ENCODE peak calls at places on chromosome 10, in nine cellular contexts. One of them, this sample, is unnamed.

GRCh38 chr10:88960854-88961253 is 8.3 kb upstream of the ACTA2 start:
- ATAC-seq in left lung: peak
- ATAC-seq in A549: no peak
- ATAC-seq in naive thymus-derived CD4-positive, alpha-beta T cell: no peak
- ATAC-seq in heart left ventricle: no peak
- ATAC-seq in CD4-positive, alpha-beta T cell: no peak
- ATAC-seq in aorta: no peak
- ATAC-seq in CD8-positive, alpha-beta T cell: no peak
- ATAC-seq in right lobe of liver: no peak
- ATAC-seq in this sample: no peak

GRCh38 chr10:8051851-8052257 is 2.6 kb upstream of the GATA3 start:
- ATAC-seq in left lung: no peak
- ATAC-seq in A549: no peak
- ATAC-seq in naive thymus-derived CD4-positive, alpha-beta T cell: no peak
- ATAC-seq in heart left ventricle: no peak
- ATAC-seq in CD4-positive, alpha-beta T cell: no peak
- ATAC-seq in aorta: no peak
- ATAC-seq in CD8-positive, alpha-beta T cell: no peak
- ATAC-seq in right lobe of liver: no peak
- ATAC-seq in this sample: no peak

GRCh38 chr10:60955957-60956425 is 12.0 kb upstream of the RHOBTB1 start:
- ATAC-seq in left lung: peak
- ATAC-seq in A549: peak
- ATAC-seq in naive thymus-derived CD4-positive, alpha-beta T cell: no peak
- ATAC-seq in heart left ventricle: no peak
- ATAC-seq in CD4-positive, alpha-beta T cell: no peak
- ATAC-seq in aorta: no peak
- ATAC-seq in CD8-positive, alpha-beta T cell: no peak
- ATAC-seq in right lobe of liver: no peak
- ATAC-seq in this sample: no peak

GRCh38 chr10:60508037-60508436 is 118.4 kb upstream of the ANK3 start:
- ATAC-seq in left lung: no peak
- ATAC-seq in A549: no peak
- ATAC-seq in naive thymus-derived CD4-positive, alpha-beta T cell: no peak
- ATAC-seq in heart left ventricle: no peak
- ATAC-seq in CD4-positive, alpha-beta T cell: no peak
- ATAC-seq in aorta: no peak
- ATAC-seq in CD8-positive, alpha-beta T cell: no peak
- ATAC-seq in right lobe of liver: no peak
- ATAC-seq in this sample: peak

GRCh38 chr10:69572159-69573055 is 815 bp downstream of the NEUROG3 start:
- ATAC-seq in left lung: peak
- ATAC-seq in A549: no peak
- ATAC-seq in naive thymus-derived CD4-positive, alpha-beta T cell: peak
- ATAC-seq in heart left ventricle: no peak
- ATAC-seq in CD4-positive, alpha-beta T cell: no peak
- ATAC-seq in aorta: no peak
- ATAC-seq in CD8-positive, alpha-beta T cell: peak
- ATAC-seq in right lobe of liver: no peak
- ATAC-seq in this sample: no peak

GRCh38 chr10:48792687-48793096 is 108.0 kb downstream of the WDFY4 start:
- ATAC-seq in left lung: peak
- ATAC-seq in A549: no peak
- ATAC-seq in naive thymus-derived CD4-positive, alpha-beta T cell: no peak
- ATAC-seq in heart left ventricle: peak
- ATAC-seq in CD4-positive, alpha-beta T cell: no peak
- ATAC-seq in aorta: peak
- ATAC-seq in CD8-positive, alpha-beta T cell: no peak
- ATAC-seq in right lobe of liver: no peak
- ATAC-seq in this sample: peak

GRCh38 chr10:48287417-48288391 is 13.2 kb upstream of the FRMPD2 start:
- ATAC-seq in left lung: peak
- ATAC-seq in A549: no peak
- ATAC-seq in naive thymus-derived CD4-positive, alpha-beta T cell: no peak
- ATAC-seq in heart left ventricle: peak
- ATAC-seq in CD4-positive, alpha-beta T cell: no peak
- ATAC-seq in aorta: no peak
- ATAC-seq in CD8-positive, alpha-beta T cell: no peak
- ATAC-seq in right lobe of liver: peak
- ATAC-seq in this sample: no peak

GRCh38 chr10:86690231-86690630 is 21.9 kb downstream of the LDB3 start:
- ATAC-seq in left lung: no peak
- ATAC-seq in A549: no peak
- ATAC-seq in naive thymus-derived CD4-positive, alpha-beta T cell: no peak
- ATAC-seq in heart left ventricle: peak
- ATAC-seq in CD4-positive, alpha-beta T cell: no peak
- ATAC-seq in aorta: no peak
- ATAC-seq in CD8-positive, alpha-beta T cell: no peak
- ATAC-seq in right lobe of liver: no peak
- ATAC-seq in this sample: no peak

GRCh38 chr10:62647375-62648092 is 157.0 kb upstream of the ADO start:
- ATAC-seq in left lung: no peak
- ATAC-seq in A549: no peak
- ATAC-seq in naive thymus-derived CD4-positive, alpha-beta T cell: peak
- ATAC-seq in heart left ventricle: no peak
- ATAC-seq in CD4-positive, alpha-beta T cell: no peak
- ATAC-seq in aorta: no peak
- ATAC-seq in CD8-positive, alpha-beta T cell: no peak
- ATAC-seq in right lobe of liver: peak
- ATAC-seq in this sample: no peak

GRCh38 chr10:92544296-92544695 is 29.6 kb downstream of the IDE start:
- ATAC-seq in left lung: peak
- ATAC-seq in A549: no peak
- ATAC-seq in naive thymus-derived CD4-positive, alpha-beta T cell: peak
- ATAC-seq in heart left ventricle: no peak
- ATAC-seq in CD4-positive, alpha-beta T cell: peak
- ATAC-seq in aorta: no peak
- ATAC-seq in CD8-positive, alpha-beta T cell: no peak
- ATAC-seq in right lobe of liver: peak
- ATAC-seq in this sample: no peak

GRCh38 chr10:89690027-89690426 is 11.4 kb upstream of the KIF20B start:
- ATAC-seq in left lung: no peak
- ATAC-seq in A549: no peak
- ATAC-seq in naive thymus-derived CD4-positive, alpha-beta T cell: no peak
- ATAC-seq in heart left ventricle: no peak
- ATAC-seq in CD4-positive, alpha-beta T cell: no peak
- ATAC-seq in aorta: no peak
- ATAC-seq in CD8-positive, alpha-beta T cell: no peak
- ATAC-seq in right lobe of liver: no peak
- ATAC-seq in this sample: no peak

GRCh38 chr10:35492387-35493195 is 112.5 kb upstream of the GJD4 start:
- ATAC-seq in left lung: peak
- ATAC-seq in A549: no peak
- ATAC-seq in naive thymus-derived CD4-positive, alpha-beta T cell: no peak
- ATAC-seq in heart left ventricle: no peak
- ATAC-seq in CD4-positive, alpha-beta T cell: no peak
- ATAC-seq in aorta: no peak
- ATAC-seq in CD8-positive, alpha-beta T cell: no peak
- ATAC-seq in right lobe of liver: no peak
- ATAC-seq in this sample: no peak

GRCh38 chr10:1123198-1123597 is 67.0 kb downstream of the WDR37 start:
- ATAC-seq in left lung: no peak
- ATAC-seq in A549: no peak
- ATAC-seq in naive thymus-derived CD4-positive, alpha-beta T cell: no peak
- ATAC-seq in heart left ventricle: no peak
- ATAC-seq in CD4-positive, alpha-beta T cell: no peak
- ATAC-seq in aorta: no peak
- ATAC-seq in CD8-positive, alpha-beta T cell: no peak
- ATAC-seq in right lobe of liver: no peak
- ATAC-seq in this sample: no peak

GRCh38 chr10:116464257-116464656 is 36.6 kb downstream of the PNLIPRP3 start:
- ATAC-seq in left lung: no peak
- ATAC-seq in A549: no peak
- ATAC-seq in naive thymus-derived CD4-positive, alpha-beta T cell: no peak
- ATAC-seq in heart left ventricle: no peak
- ATAC-seq in CD4-positive, alpha-beta T cell: no peak
- ATAC-seq in aorta: no peak
- ATAC-seq in CD8-positive, alpha-beta T cell: no peak
- ATAC-seq in right lobe of liver: peak
- ATAC-seq in this sample: no peak

GRCh38 chr10:116118851-116119250 is 154.2 kb downstream of the GFRA1 start:
- ATAC-seq in left lung: no peak
- ATAC-seq in A549: no peak
- ATAC-seq in naive thymus-derived CD4-positive, alpha-beta T cell: no peak
- ATAC-seq in heart left ventricle: no peak
- ATAC-seq in CD4-positive, alpha-beta T cell: no peak
- ATAC-seq in aorta: no peak
- ATAC-seq in CD8-positive, alpha-beta T cell: no peak
- ATAC-seq in right lobe of liver: no peak
- ATAC-seq in this sample: no peak

GRCh38 chr10:69650589-69651261 is 20.7 kb downstream of the FAM241B start:
- ATAC-seq in left lung: no peak
- ATAC-seq in A549: no peak
- ATAC-seq in naive thymus-derived CD4-positive, alpha-beta T cell: peak
- ATAC-seq in heart left ventricle: no peak
- ATAC-seq in CD4-positive, alpha-beta T cell: peak
- ATAC-seq in aorta: no peak
- ATAC-seq in CD8-positive, alpha-beta T cell: no peak
- ATAC-seq in right lobe of liver: no peak
- ATAC-seq in this sample: no peak

GRCh38 chr10:50613150-50613549 is 10.6 kb downstream of the SGMS1 start:
- ATAC-seq in left lung: peak
- ATAC-seq in A549: no peak
- ATAC-seq in naive thymus-derived CD4-positive, alpha-beta T cell: no peak
- ATAC-seq in heart left ventricle: no peak
- ATAC-seq in CD4-positive, alpha-beta T cell: no peak
- ATAC-seq in aorta: no peak
- ATAC-seq in CD8-positive, alpha-beta T cell: no peak
- ATAC-seq in right lobe of liver: peak
- ATAC-seq in this sample: no peak
- H3K27ac ChIP-seq in left lung: no peak
- H3K27ac ChIP-seq in A549: peak
- H3K27ac ChIP-seq in naive thymus-derived CD4-positive, alpha-beta T cell: no peak
- H3K27ac ChIP-seq in heart left ventricle: no peak
- H3K27ac ChIP-seq in CD4-positive, alpha-beta T cell: no peak
- H3K27ac ChIP-seq in aorta: no peak
- H3K27ac ChIP-seq in CD8-positive, alpha-beta T cell: no peak
- H3K27ac ChIP-seq in right lobe of liver: no peak
- H3K27ac ChIP-seq in this sample: no peak

GRCh38 chr10:6296456-6297214 is 93.9 kb downstream of the PFKFB3 start:
- ATAC-seq in left lung: peak
- ATAC-seq in A549: no peak
- ATAC-seq in naive thymus-derived CD4-positive, alpha-beta T cell: no peak
- ATAC-seq in heart left ventricle: no peak
- ATAC-seq in CD4-positive, alpha-beta T cell: no peak
- ATAC-seq in aorta: no peak
- ATAC-seq in CD8-positive, alpha-beta T cell: no peak
- ATAC-seq in right lobe of liver: no peak
- ATAC-seq in this sample: no peak
- H3K27ac ChIP-seq in left lung: no peak
- H3K27ac ChIP-seq in A549: peak
- H3K27ac ChIP-seq in naive thymus-derived CD4-positive, alpha-beta T cell: no peak
- H3K27ac ChIP-seq in heart left ventricle: no peak
- H3K27ac ChIP-seq in CD4-positive, alpha-beta T cell: no peak
- H3K27ac ChIP-seq in aorta: peak
- H3K27ac ChIP-seq in CD8-positive, alpha-beta T cell: no peak
- H3K27ac ChIP-seq in right lobe of liver: no peak
- H3K27ac ChIP-seq in this sample: no peak

GRCh38 chr10:105763611-105764010 is 1122.5 kb downstream of the SORCS3 start:
- ATAC-seq in left lung: no peak
- ATAC-seq in A549: no peak
- ATAC-seq in naive thymus-derived CD4-positive, alpha-beta T cell: no peak
- ATAC-seq in heart left ventricle: no peak
- ATAC-seq in CD4-positive, alpha-beta T cell: no peak
- ATAC-seq in aorta: no peak
- ATAC-seq in CD8-positive, alpha-beta T cell: no peak
- ATAC-seq in right lobe of liver: no peak
- ATAC-seq in this sample: no peak

GRCh38 chr10:105757302-105757701 is 1116.2 kb downstream of the SORCS3 start:
- ATAC-seq in left lung: no peak
- ATAC-seq in A549: no peak
- ATAC-seq in naive thymus-derived CD4-positive, alpha-beta T cell: no peak
- ATAC-seq in heart left ventricle: no peak
- ATAC-seq in CD4-positive, alpha-beta T cell: no peak
- ATAC-seq in aorta: no peak
- ATAC-seq in CD8-positive, alpha-beta T cell: no peak
- ATAC-seq in right lobe of liver: no peak
- ATAC-seq in this sample: no peak

GRCh38 chr10:105759741-105760140 is 1118.7 kb downstream of the SORCS3 start:
- ATAC-seq in left lung: no peak
- ATAC-seq in A549: no peak
- ATAC-seq in naive thymus-derived CD4-positive, alpha-beta T cell: no peak
- ATAC-seq in heart left ventricle: no peak
- ATAC-seq in CD4-positive, alpha-beta T cell: no peak
- ATAC-seq in aorta: peak
- ATAC-seq in CD8-positive, alpha-beta T cell: no peak
- ATAC-seq in right lobe of liver: no peak
- ATAC-seq in this sample: no peak

GRCh38 chr10:105758209-105758998 is 1117.3 kb downstream of the SORCS3 start:
- ATAC-seq in left lung: no peak
- ATAC-seq in A549: no peak
- ATAC-seq in naive thymus-derived CD4-positive, alpha-beta T cell: no peak
- ATAC-seq in heart left ventricle: peak
- ATAC-seq in CD4-positive, alpha-beta T cell: no peak
- ATAC-seq in aorta: no peak
- ATAC-seq in CD8-positive, alpha-beta T cell: no peak
- ATAC-seq in right lobe of liver: no peak
- ATAC-seq in this sample: no peak

DNA sequence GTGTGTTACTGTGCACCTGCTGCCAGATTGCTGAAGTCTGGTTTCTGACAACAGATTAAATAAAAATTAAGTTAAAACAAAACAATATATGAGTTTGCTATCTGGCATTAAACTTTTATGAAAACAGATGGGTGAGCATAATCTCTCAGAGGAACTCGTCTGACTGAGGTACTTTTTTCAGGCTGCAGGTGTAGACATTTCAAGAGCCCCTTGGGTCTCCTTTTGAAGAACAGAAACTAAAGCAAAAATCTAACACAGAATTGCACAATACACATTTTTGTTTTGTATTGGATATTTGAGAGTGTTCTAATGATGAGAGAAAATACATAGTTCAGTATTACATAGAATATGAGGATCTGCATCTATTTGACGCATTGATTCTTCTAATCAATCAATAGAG is 1120.8 kb downstream of the SORCS3 start:
- ATAC-seq in left lung: no peak
- ATAC-seq in A549: no peak
- ATAC-seq in naive thymus-derived CD4-positive, alpha-beta T cell: no peak
- ATAC-seq in heart left ventricle: no peak
- ATAC-seq in CD4-positive, alpha-beta T cell: no peak
- ATAC-seq in aorta: no peak
- ATAC-seq in CD8-positive, alpha-beta T cell: no peak
- ATAC-seq in right lobe of liver: no peak
- ATAC-seq in this sample: no peak
- H3K27ac ChIP-seq in left lung: no peak
- H3K27ac ChIP-seq in A549: no peak
- H3K27ac ChIP-seq in naive thymus-derived CD4-positive, alpha-beta T cell: no peak
- H3K27ac ChIP-seq in heart left ventricle: no peak
- H3K27ac ChIP-seq in CD4-positive, alpha-beta T cell: no peak
- H3K27ac ChIP-seq in aorta: no peak
- H3K27ac ChIP-seq in CD8-positive, alpha-beta T cell: no peak
- H3K27ac ChIP-seq in right lobe of liver: no peak
- H3K27ac ChIP-seq in this sample: no peak

DNA sequence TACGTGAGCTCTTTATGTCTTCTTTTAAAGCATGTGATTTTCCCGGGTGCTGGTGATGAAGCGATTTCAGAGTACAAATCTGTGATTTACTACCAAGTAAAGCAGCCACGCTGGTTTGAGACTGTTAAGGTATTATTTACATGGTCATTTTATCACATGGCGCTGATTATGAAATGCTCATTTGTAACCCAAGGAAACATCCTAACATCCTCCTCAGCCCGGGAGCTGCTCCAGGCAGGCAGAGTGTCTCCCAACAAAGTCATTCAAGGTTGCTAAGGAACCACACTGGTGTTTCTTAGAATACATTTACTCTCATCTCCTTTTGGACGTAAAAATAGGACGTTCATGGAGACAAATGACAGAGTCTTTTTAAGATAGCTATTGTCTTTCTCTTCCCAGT is 119.4 kb downstream of the DOCK1 start:
- ATAC-seq in left lung: peak
- ATAC-seq in A549: no peak
- ATAC-seq in naive thymus-derived CD4-positive, alpha-beta T cell: no peak
- ATAC-seq in heart left ventricle: peak
- ATAC-seq in CD4-positive, alpha-beta T cell: no peak
- ATAC-seq in aorta: peak
- ATAC-seq in CD8-positive, alpha-beta T cell: no peak
- ATAC-seq in right lobe of liver: no peak
- ATAC-seq in this sample: peak
- H3K27ac ChIP-seq in left lung: no peak
- H3K27ac ChIP-seq in A549: no peak
- H3K27ac ChIP-seq in naive thymus-derived CD4-positive, alpha-beta T cell: no peak
- H3K27ac ChIP-seq in heart left ventricle: no peak
- H3K27ac ChIP-seq in CD4-positive, alpha-beta T cell: no peak
- H3K27ac ChIP-seq in aorta: no peak
- H3K27ac ChIP-seq in CD8-positive, alpha-beta T cell: no peak
- H3K27ac ChIP-seq in right lobe of liver: no peak
- H3K27ac ChIP-seq in this sample: peak